ENCODE peak calls at places on chromosomes 5 and 9, in four cellular contexts. One of them, this sample, is unnamed.

GRCh38 chr9:110160163-110160562 is 47.8 kb downstream of the C9orf152 start:
- DNase-seq in hypothalamus: no peak
- DNase-seq in HuH-7.5: no peak
- DNase-seq in stromal cell of bone marrow: no peak
- DNase-seq in this sample: no peak

GRCh38 chr5:12072441-12072840 is 168.2 kb upstream of the CTNND2 start:
- DNase-seq in hypothalamus: no peak
- DNase-seq in HuH-7.5: no peak
- DNase-seq in stromal cell of bone marrow: no peak
- DNase-seq in this sample: no peak

GRCh38 chr9:125438506-125439433 is 177.1 kb downstream of the GAPVD1 start:
- DNase-seq in hypothalamus: no peak
- DNase-seq in HuH-7.5: no peak
- DNase-seq in stromal cell of bone marrow: no peak
- DNase-seq in this sample: no peak

GRCh38 chr5:31382051-31382878 is 149.6 kb downstream of the DROSHA start:
- DNase-seq in hypothalamus: no peak
- DNase-seq in HuH-7.5: no peak
- DNase-seq in stromal cell of bone marrow: no peak
- DNase-seq in this sample: no peak

GRCh38 chr9:136203406-136204085 is 1.4 kb downstream of the LHX3 start:
- DNase-seq in hypothalamus: no peak
- DNase-seq in HuH-7.5: no peak
- DNase-seq in stromal cell of bone marrow: no peak
- DNase-seq in this sample: no peak

GRCh38 chr5:58497956-58498942 is 7.0 kb downstream of the GAPT start:
- DNase-seq in hypothalamus: no peak
- DNase-seq in HuH-7.5: no peak
- DNase-seq in stromal cell of bone marrow: peak; percentile 17
- DNase-seq in this sample: peak; percentile 5

GRCh38 chr9:127979333-127980055 is 1.3 kb downstream of the EEIG1 start:
- DNase-seq in hypothalamus: peak; percentile 70
- DNase-seq in HuH-7.5: peak; percentile 66
- DNase-seq in stromal cell of bone marrow: no peak
- DNase-seq in this sample: no peak

GRCh38 chr5:111070272-111071134 is 1.0 kb upstream of the TSLP start:
- DNase-seq in hypothalamus: no peak
- DNase-seq in HuH-7.5: no peak
- DNase-seq in stromal cell of bone marrow: peak; percentile 11
- DNase-seq in this sample: no peak

This sample was measured in skeletal muscle cell.